ENCODE peak calls at places on chromosomes 5 and 9, in six cellular contexts. D is keratinocyte, E is IMR-90, X is H9, V is hepatocyte, T is OCI-LY7. S is an unnamed sample.

GRCh38 chr9:94927048-94927761 is 200.7 kb downstream of the AOPEP start:
- DNase-seq in D (no peak), E (no peak), X (no peak), V (no peak), T (no peak), S (no peak)

GRCh38 chr9:115391166-115391825 is 273.3 kb upstream of the TNC start:
- DNase-seq in D (no peak), E (peak), X (no peak), V (no peak), T (no peak), S (no peak)

GRCh38 chr5:45277860-45278259 is 418.3 kb downstream of the HCN1 start:
- DNase-seq in D (no peak), E (no peak), X (no peak), V (no peak), T (no peak), S (no peak)

GRCh38 chr5:90873033-90873517 is 314.5 kb downstream of the ADGRV1 start:
- DNase-seq in D (no peak), E (no peak), X (no peak), V (no peak), T (no peak), S (no peak)

GRCh38 chr9:126146254-126147145 is 180.1 kb upstream of the MVB12B start:
- DNase-seq in D (no peak), E (no peak), X (peak), V (peak), T (peak), S (no peak)

GRCh38 chr5:122093415-122093814 is 15.4 kb upstream of the LOX start:
- DNase-seq in D (no peak), E (peak), X (no peak), V (peak), T (no peak), S (no peak)

GRCh38 chr9:33106827-33107621 is 30.6 kb upstream of the SMU1 start:
- DNase-seq in D (no peak), E (peak), X (peak), V (peak), T (no peak), S (peak)

GRCh38 chr5:136276087-136276486 is 83.1 kb upstream of the SMIM32 start:
- DNase-seq in D (no peak), E (no peak), X (no peak), V (no peak), T (no peak), S (no peak)

GRCh38 chr9:37944266-37944650 is 40.3 kb upstream of the SLC25A51 start:
- DNase-seq in D (no peak), E (no peak), X (no peak), V (no peak), T (no peak), S (peak)

GRCh38 chr5:76818844-76819831 is at the start of gene F2RL1:
- DNase-seq in D (no peak), E (peak), X (peak), V (peak), T (no peak), S (peak)

GRCh38 chr5:31119938-31120641 is 73.4 kb upstream of the CDH6 start:
- DNase-seq in D (no peak), E (peak), X (no peak), V (no peak), T (no peak), S (no peak)

GRCh38 chr9:79287881-79288280 is 283.9 kb upstream of the TLE4 start:
- DNase-seq in D (no peak), E (peak), X (no peak), V (no peak), T (no peak), S (no peak)

GRCh38 chr9:35733109-35733541 is 659 bp downstream of the CREB3 start:
- DNase-seq in D (peak), E (peak), X (peak), V (peak), T (peak), S (peak)

GRCh38 chr9:26081847-26082246 is 403.6 kb upstream of the TUSC1 start:
- DNase-seq in D (no peak), E (no peak), X (no peak), V (no peak), T (no peak), S (no peak)

GRCh38 chr9:137428841-137429545 is 5.8 kb downstream of the NOXA1 start:
- DNase-seq in D (no peak), E (no peak), X (no peak), V (no peak), T (no peak), S (no peak)

GRCh38 chr5:57853929-57854697 is 371.5 kb upstream of the ACTBL2 start:
- DNase-seq in D (no peak), E (no peak), X (no peak), V (no peak), T (no peak), S (no peak)

GRCh38 chr5:132313961-132314432 is 19.8 kb downstream of the SLC22A4 start:
- DNase-seq in D (no peak), E (no peak), X (no peak), V (no peak), T (no peak), S (no peak)

GRCh38 chr5:176521286-176521685 is 15.9 kb downstream of the RNF44 start:
- DNase-seq in D (no peak), E (no peak), X (no peak), V (no peak), T (no peak), S (no peak)

GRCh38 chr5:103178167-103178566 is 58.1 kb downstream of the PPIP5K2 start:
- DNase-seq in D (no peak), E (no peak), X (no peak), V (no peak), T (no peak), S (peak)

GRCh38 chr9:7656648-7657047 is 142.9 kb downstream of the DMAC1 start:
- DNase-seq in D (no peak), E (peak), X (no peak), V (no peak), T (no peak), S (no peak)

DNA sequence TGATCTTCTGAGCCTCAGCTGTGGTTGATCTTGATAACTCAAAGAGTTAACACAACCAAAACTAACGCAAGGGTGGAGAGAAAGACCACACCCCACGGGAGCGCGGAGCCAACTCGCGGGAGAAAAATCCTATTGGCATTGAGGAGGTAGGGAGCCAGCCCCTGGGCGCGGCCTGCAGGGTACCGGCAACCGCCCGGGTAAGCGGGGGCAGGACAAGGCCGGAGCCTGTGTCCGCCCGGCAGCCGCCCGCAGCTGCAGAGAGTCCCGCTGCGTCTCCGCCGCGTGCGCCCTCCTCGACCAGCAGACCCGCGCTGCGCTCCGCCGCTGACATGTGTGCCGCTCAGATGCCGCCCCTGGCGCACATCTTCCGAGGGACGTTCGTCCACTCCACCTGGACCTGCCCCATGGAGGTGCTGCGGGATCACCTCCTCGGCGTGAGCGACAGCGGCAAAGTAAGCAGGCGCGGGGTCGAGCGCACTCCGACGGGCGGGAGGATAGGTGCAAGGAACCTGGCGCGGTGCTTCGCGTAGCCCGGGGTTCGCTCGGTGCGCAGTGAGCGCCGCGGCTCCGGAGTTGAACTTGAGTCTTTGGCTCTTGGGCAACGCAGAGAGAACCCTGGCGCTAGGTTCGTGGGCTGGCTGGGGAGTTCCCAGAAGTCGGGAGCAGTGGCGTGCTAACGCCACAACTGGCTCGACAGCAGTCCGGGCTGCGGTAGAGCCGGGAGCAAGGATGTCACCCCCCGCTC is at the start of gene GDA:
- DNase-seq in D (no peak), E (no peak), X (peak), V (peak), T (no peak), S (no peak)
- TF ChIP-seq CTCF in D (no peak), E (no peak), X (no peak), V (no peak), T (no peak), S (no peak)

DNA sequence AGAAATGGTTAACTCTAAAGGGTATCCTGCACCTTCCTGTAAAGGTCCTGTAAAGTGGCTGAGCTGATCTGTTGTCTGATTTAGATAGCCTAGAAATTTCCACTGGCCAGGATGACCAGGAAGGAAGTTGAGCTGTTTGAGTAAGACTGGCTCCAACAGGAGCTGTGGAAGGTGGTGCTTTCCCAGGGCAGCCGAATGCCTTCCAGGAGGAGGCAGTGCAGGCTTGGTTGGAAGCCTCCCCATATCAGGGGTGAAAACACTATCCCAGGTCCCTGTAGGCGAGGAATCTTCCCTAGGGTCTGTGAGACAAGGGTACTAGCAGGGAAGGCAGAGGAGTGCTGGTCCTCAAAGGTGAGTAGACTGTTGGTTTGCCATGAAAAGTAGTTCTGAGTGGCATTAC is 98.4 kb downstream of the LIX1 start:
- DNase-seq in D (no peak), E (peak), X (peak), V (peak), T (no peak), S (peak)
- H2AFZ ChIP-seq in D (no peak), E (no peak), X (no peak), V (no peak), T (no peak), S (no peak)

GRCh38 chr5:174999581-174999980 is 275.2 kb downstream of the MSX2 start:
- DNase-seq in D (no peak), E (no peak), X (no peak), V (no peak), T (no peak), S (no peak)

GRCh38 chr5:175003531-175003930 is 279.1 kb downstream of the MSX2 start:
- DNase-seq in D (no peak), E (no peak), X (no peak), V (no peak), T (no peak), S (no peak)

GRCh38 chr5:175002128-175002527 is 277.7 kb downstream of the MSX2 start:
- DNase-seq in D (no peak), E (no peak), X (no peak), V (no peak), T (no peak), S (no peak)

GRCh38 chr5:174998131-174998730 is 273.8 kb downstream of the MSX2 start:
- DNase-seq in D (no peak), E (no peak), X (no peak), V (no peak), T (peak), S (no peak)

GRCh38 chr5:175001311-175001710 is 276.9 kb downstream of the MSX2 start:
- DNase-seq in D (no peak), E (no peak), X (no peak), V (no peak), T (no peak), S (no peak)
- TF ChIP-seq CTCF in D (no peak), E (no peak), X (no peak), V (no peak), T (no peak), S (no peak)

GRCh38 chr5:100762163-100762562 is 140.9 kb downstream of the ST8SIA4 start:
- DNase-seq in D (no peak), E (peak), X (no peak), V (no peak), T (no peak), S (no peak)
- H2AFZ ChIP-seq in D (peak), E (no peak), X (no peak), V (no peak), T (no peak), S (peak)

GRCh38 chr9:130482463-130482862 is 37.7 kb downstream of the ASS1 start:
- DNase-seq in D (no peak), E (no peak), X (no peak), V (no peak), T (no peak), S (no peak)

GRCh38 chr9:130478152-130478551 is 33.4 kb downstream of the ASS1 start:
- DNase-seq in D (no peak), E (no peak), X (no peak), V (no peak), T (no peak), S (no peak)

GRCh38 chr9:130479587-130479986 is 34.8 kb downstream of the ASS1 start:
- DNase-seq in D (no peak), E (no peak), X (no peak), V (no peak), T (no peak), S (no peak)

GRCh38 chr9:130478731-130479575 is 34.2 kb downstream of the ASS1 start:
- DNase-seq in D (no peak), E (no peak), X (no peak), V (no peak), T (no peak), S (no peak)

DNA sequence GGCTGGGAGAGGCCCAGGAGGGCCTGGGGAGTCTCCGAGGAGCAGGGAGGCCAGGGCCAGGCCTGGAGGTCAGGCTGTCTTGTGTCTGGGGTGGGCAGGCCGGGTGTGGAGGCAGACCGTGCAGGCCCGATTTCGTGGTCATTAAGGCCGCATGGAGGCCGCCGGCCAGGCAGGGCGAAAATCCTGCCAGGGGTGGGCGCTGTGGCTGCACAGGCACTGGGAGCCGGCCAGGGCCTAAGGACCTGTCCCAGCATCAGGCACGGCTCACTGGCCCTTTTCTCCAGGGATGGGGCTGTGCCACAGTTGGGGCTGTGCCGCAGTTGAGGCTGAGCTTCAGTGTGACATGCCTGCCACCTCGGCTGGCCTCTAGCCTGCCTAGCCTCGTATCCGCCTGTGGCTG is 35.9 kb downstream of the ASS1 start:
- DNase-seq in D (no peak), E (no peak), X (peak), V (no peak), T (no peak), S (no peak)
- TF ChIP-seq CTCF in D (no peak), E (no peak), X (peak), V (no peak), T (no peak), S (no peak)

DNA sequence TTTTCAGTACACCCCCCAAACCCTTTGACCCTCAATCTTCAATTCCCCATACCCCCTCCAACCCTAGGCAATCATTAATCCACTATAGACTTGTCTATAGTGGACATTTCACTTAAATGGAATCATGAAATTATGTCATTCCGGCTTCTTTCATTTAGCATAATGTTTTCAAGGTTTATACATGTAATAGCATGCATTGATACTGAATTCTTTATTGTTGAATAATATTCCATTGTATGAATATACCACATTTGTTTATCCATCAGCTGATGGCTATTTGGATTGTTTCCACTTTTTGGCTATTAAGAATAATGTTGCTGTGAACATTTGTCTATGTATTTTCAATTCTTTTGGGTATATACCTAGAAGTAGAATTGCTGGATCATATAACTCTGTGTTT is 238.8 kb downstream of the PDE4D start:
- DNase-seq in D (no peak), E (no peak), X (no peak), V (no peak), T (no peak), S (no peak)
- H2AFZ ChIP-seq in D (no peak), E (no peak), X (no peak), V (no peak), T (no peak), S (no peak)

S was measured in osteoblast.